ENCODE peak calls at places on chromosomes 5 and 9, in four cellular contexts. K, H, I and F are unnamed samples. For H3K4me1, the result is how much of the 10 kb centered on the place peaks cover.

GRCh38 chr5:154446183-154447073 is 631 bp downstream of the SAP30L start:
- DNase-seq in K (peak), H (peak), I (peak), F (peak)

GRCh38 chr5:76849767-76850291 is at the start of gene S100Z:
- DNase-seq in K (no peak), H (no peak), I (no peak), F (no peak)

GRCh38 chr5:87853541-87853940 is 415.1 kb downstream of the TMEM161B start:
- DNase-seq in K (no peak), H (no peak), I (no peak), F (no peak)

GRCh38 chr5:10157085-10157669 is 92.5 kb downstream of the ATPSCKMT start:
- DNase-seq in K (no peak), H (peak), I (no peak), F (no peak)

GRCh38 chr5:75282581-75282980 is 45.9 kb upstream of the ANKRD31 start:
- DNase-seq in K (no peak), H (no peak), I (no peak), F (no peak)

GRCh38 chr5:88269222-88269771 is 652 bp upstream of the TMEM161B start:
- DNase-seq in K (peak), H (no peak), I (peak), F (peak)

GRCh38 chr5:148443998-148444397 is 60.2 kb downstream of the FBXO38 start:
- DNase-seq in K (peak), H (no peak), I (peak), F (peak)

GRCh38 chr5:115372121-115372520 is 75.7 kb upstream of the CCDC112 start:
- DNase-seq in K (no peak), H (no peak), I (no peak), F (peak)

GRCh38 chr5:177471610-177472356 is 1.7 kb downstream of the DBN1 start:
- DNase-seq in K (no peak), H (no peak), I (no peak), F (no peak)

GRCh38 chr5:122458278-122458872 is 146.3 kb downstream of the SNCAIP start:
- DNase-seq in K (peak), H (no peak), I (peak), F (no peak)

GRCh38 chr5:56343988-56344387 is 110.9 kb upstream of the ANKRD55 start:
- DNase-seq in K (no peak), H (no peak), I (no peak), F (no peak)

GRCh38 chr5:2696156-2696807 is 55.2 kb downstream of the IRX2 start:
- DNase-seq in K (no peak), H (no peak), I (no peak), F (no peak)

GRCh38 chr5:141487131-141487530 is 1.8 kb upstream of the PCDHGC5 start:
- DNase-seq in K (no peak), H (no peak), I (no peak), F (no peak)

GRCh38 chr5:75567710-75568109 is 43.5 kb upstream of the ANKDD1B start:
- DNase-seq in K (peak), H (no peak), I (no peak), F (no peak)

GRCh38 chr5:141908796-141909195 is 14.9 kb upstream of the DELE1 start:
- DNase-seq in K (no peak), H (no peak), I (no peak), F (peak)

GRCh38 chr9:130184983-130185382 is 12.8 kb downstream of the NCS1 start:
- DNase-seq in K (no peak), H (no peak), I (no peak), F (no peak)

GRCh38 chr9:16458696-16459420 is 411.6 kb downstream of the BNC2 start:
- DNase-seq in K (no peak), H (no peak), I (no peak), F (peak)

GRCh38 chr5:5209101-5209500 is 69.0 kb downstream of the ADAMTS16 start:
- DNase-seq in K (no peak), H (no peak), I (no peak), F (no peak)

GRCh38 chr5:175246242-175246891 is 197.6 kb downstream of the DRD1 start:
- DNase-seq in K (peak), H (no peak), I (peak), F (peak)

GRCh38 chr9:124771867-124772621 is 933 bp upstream of the NR6A1 start:
- DNase-seq in K (peak), H (peak), I (peak), F (no peak)

GRCh38 chr9:124768778-124769350 is 2.2 kb downstream of the NR6A1 start:
- DNase-seq in K (no peak), H (no peak), I (no peak), F (no peak)

GRCh38 chr9:124771021-124771866 is at the start of gene NR6A1:
- DNase-seq in K (peak), H (peak), I (peak), F (peak)

GRCh38 chr9:124769451-124770358 is 1.4 kb downstream of the NR6A1 start:
- DNase-seq in K (peak), H (peak), I (peak), F (peak)

GRCh38 chr9:124770359-124771020 is 621 bp downstream of the NR6A1 start:
- DNase-seq in K (peak), H (no peak), I (peak), F (no peak)
- H3K4me1 ChIP-seq in K (under half), H (under half), I (under half), F (under half)

DNA sequence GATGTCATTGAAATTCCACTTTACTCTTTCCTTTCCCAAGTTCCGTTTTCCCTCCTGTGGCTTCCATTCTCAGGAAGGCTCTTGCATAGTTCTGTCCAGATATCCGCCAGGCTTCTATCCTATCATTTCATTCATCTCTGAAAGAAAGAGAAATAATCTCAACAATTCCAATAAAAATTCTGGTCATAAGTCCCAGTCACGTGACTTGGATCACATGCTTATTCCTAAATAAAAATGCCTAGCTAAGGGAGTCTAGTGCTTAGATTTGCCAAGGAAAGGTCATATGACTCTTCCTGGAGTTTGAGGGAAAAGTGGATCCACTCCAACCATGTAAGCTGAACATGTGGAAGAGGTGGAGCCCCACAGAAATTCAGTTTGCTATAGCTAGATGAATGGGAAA is 146.0 kb upstream of the PPP1R2B start:
- DNase-seq in K (no peak), H (no peak), I (no peak), F (no peak)
- H3K4me1 ChIP-seq in K (under half), H (under half), I (under half), F (under half)

DNA sequence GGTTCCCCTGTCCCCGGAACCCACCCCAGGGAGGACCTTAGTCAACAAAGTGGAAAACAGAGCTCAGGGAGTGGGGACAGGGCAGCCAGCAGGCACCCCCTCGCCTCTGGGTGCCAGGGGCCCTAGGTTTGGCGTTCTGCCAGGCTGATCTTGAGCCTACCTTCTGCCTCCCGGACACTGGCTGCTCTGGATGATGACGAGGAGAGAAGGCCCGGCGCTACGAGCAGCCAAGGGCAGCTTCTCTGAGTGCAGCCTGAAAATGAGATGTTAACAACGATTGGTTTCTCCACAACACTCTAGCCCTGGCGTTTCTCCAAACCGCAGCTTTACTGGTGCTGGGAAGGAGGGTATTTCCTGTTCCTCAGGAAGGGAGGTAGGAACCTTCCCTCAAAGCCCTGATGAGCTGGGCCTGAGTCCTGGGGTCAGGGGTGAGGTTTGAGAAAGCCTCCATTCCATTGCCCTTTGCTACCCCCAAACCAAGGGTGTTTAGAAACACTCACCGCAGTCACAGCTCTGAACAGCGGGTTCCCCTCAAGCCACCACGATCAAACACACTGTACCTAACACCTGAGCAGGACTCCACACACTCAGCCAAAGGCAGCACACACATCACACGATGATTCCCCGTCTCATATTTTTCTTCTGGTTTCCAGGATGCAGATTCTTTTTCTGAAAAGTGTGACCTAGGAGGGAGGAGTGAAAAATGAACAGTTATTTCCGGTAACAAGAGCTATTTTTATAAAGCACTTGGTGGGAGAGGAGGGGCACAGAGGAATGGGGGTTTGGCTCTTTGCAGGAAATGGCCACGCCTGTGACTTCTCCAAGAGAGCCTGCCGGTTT is at the start of gene STING1:
- DNase-seq in K (no peak), H (no peak), I (peak), F (peak)
- H3K4me1 ChIP-seq in K (under half), H (under half), I (under half), F (under half)

GRCh38 chr9:132998861-132999635 is 20.6 kb downstream of the GFI1B start:
- DNase-seq in K (no peak), H (no peak), I (no peak), F (no peak)
- H3K4me1 ChIP-seq in K (under half), H (under half), I (under half), F (under half)